ENCODE peak calls at places on chromosomes 3 and 15, in five cellular contexts. A is Peyer's patch, M is NB4, P is ovary, Z is esophagus squamous epithelium. L is an unnamed sample.

GRCh38 chr3:13109516-13109915 is 36.3 kb upstream of the IQSEC1 start:
- DNase-seq in A (peak; percentile 15), M (no peak), P (no peak), Z (no peak), L (peak; percentile 17)

GRCh38 chr3:48881006-48881405 is 17.7 kb downstream of the SLC25A20 start:
- DNase-seq in A (no peak), M (no peak), P (no peak), Z (no peak), L (no peak)

GRCh38 chr3:78917541-78917940 is 850.3 kb downstream of the ROBO1 start:
- DNase-seq in A (no peak), M (no peak), P (no peak), Z (no peak), L (no peak)

GRCh38 chr3:128864351-128864811 is 15.0 kb upstream of the ACAD9 start:
- DNase-seq in A (no peak), M (no peak), P (no peak), Z (no peak), L (no peak)

GRCh38 chr3:117252208-117252607 is 542.6 kb downstream of the TUSC7 start:
- DNase-seq in A (no peak), M (no peak), P (no peak), Z (no peak), L (no peak)

GRCh38 chr3:115503386-115503785 is 119.9 kb upstream of the GAP43 start:
- DNase-seq in A (no peak), M (no peak), P (no peak), Z (no peak), L (no peak)

GRCh38 chr3:59121346-59122144 is 71.7 kb upstream of the CFAP20DC start:
- DNase-seq in A (no peak), M (no peak), P (no peak), Z (no peak), L (no peak)

GRCh38 chr3:114323546-114324254 is 29.9 kb downstream of the TIGIT start:
- DNase-seq in A (no peak), M (no peak), P (no peak), Z (no peak), L (no peak)

GRCh38 chr15:32028921-32029320 is 1.4 kb upstream of the CHRNA7 start:
- DNase-seq in A (no peak), M (no peak), P (no peak), Z (no peak), L (no peak)

GRCh38 chr15:97420116-97420515 is 540.4 kb upstream of the ARRDC4 start:
- DNase-seq in A (no peak), M (no peak), P (no peak), Z (no peak), L (no peak)

GRCh38 chr3:112167758-112168157 is 34.7 kb upstream of the GCSAM start:
- DNase-seq in A (no peak), M (no peak), P (no peak), Z (no peak), L (no peak)

GRCh38 chr3:50609071-50609742 is 2.4 kb downstream of the CISH start:
- DNase-seq in A (no peak), M (peak; percentile 39), P (no peak), Z (no peak), L (no peak)
- H3K4me3 ChIP-seq in A (peak overlapping the region; percentile 87), M (peak overlapping the region; percentile 94), P (no peak overlapping the region), Z (peak overlapping the region; percentile 84), L (peak overlapping the region; percentile 75)

DNA sequence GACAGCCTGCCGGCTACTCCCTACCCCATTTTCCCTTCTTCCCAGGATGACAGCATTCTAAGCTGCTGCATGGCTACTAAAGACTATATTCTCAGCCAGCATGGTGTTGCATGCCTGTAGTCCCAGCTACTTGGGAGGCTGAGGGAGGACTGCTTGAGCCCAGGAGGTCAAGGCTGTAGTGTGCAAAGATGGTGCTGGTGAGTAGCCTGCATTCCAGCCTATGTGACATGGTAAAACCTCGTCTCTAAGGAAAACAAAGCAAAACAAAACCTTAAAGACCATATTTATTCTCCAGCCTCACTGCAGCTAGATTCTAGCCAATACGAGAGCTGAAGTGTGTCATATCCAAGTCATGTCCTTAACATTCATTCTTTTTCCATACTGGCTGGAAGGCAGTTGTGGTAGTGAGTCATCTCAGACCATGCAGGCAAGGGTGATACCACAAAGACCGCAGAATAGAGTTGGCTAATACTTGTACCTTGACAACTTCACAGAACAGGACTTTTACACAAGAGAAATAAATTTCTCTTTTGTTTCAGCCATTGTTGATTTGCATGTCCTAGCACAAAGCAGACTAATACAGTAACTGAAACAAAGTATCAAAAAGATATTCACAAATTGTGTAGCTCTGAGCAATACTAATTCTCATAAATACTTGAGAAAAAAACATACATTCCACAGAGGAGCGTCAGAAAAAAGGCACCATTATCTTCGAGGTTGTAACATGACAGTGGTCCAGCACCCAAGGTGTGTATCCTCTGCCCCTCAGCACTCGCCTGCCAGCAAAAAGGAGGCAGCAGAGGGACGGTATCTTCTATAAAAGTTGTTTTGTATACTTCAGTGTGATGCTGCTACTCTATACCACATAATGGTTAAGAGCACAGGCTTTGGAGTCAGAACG is 14.8 kb downstream of the PBRM1 start:
- DNase-seq in A (no peak), M (peak; percentile 97), P (peak; percentile 51), Z (no peak), L (no peak)
- TF ChIP-seq POLR2A in A (no peak), M (peak; percentile 43), P (no peak), Z (no peak), L (no peak)

GRCh38 chr3:76570436-76571057 is 469.4 kb upstream of the ROBO2 start:
- DNase-seq in A (no peak), M (peak; percentile 13), P (no peak), Z (no peak), L (no peak)
- TF ChIP-seq CTCF in A (no peak), M (peak; percentile 43), P (no peak), Z (no peak), L (no peak)

GRCh38 chr15:52294881-52295420 is 653 bp downstream of the MYO5C start:
- DNase-seq in A (peak; percentile 53), M (no peak), P (no peak), Z (no peak), L (no peak)
- H3K4me3 ChIP-seq in A (peak overlapping the region; percentile 78), M (no peak overlapping the region), P (peak overlapping the region; percentile 35), Z (peak overlapping the region; percentile 74), L (peak overlapping the region; percentile 72)

DNA sequence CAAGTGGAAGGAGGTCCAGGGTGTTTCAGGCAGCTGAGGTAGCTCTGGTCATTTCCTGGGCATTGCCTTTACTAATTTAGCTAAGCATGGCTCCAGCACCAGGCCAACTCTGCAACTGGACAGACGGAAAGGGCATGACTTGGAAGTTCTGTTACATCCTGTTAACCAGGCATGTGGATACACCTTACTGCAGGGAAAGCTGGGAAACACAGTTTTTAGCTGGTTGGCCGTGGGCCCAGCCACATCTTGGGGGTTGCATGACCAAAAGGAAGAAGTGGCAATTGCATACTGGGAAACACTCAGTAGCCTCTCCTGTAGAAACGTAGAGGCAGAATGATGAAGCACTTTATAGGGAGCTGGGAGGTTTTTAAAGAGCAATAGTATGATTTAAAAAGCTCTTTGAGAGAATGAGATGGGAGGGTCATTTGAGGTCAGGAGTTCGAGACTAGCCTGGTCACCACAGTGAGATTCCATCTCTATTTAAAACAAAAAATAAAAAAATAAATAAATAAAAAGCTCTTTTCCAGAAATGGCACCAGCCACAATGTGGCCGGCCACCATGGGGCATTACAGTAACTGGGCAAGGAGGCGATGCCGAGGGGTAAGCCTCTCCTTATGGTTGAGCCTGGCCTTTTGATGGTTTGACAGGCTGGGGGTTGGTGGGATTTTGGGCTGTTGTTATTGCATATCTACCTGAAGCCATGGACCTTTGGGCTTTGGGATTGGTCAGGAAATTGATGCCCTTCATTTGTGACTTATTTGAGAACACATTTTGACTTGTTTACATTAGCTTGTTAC is 28.6 kb downstream of the TRAK1 start:
- DNase-seq in A (no peak), M (no peak), P (no peak), Z (no peak), L (peak; percentile 67)
- TF ChIP-seq POLR2A in A (no peak), M (no peak), P (no peak), Z (no peak), L (no peak)

DNA sequence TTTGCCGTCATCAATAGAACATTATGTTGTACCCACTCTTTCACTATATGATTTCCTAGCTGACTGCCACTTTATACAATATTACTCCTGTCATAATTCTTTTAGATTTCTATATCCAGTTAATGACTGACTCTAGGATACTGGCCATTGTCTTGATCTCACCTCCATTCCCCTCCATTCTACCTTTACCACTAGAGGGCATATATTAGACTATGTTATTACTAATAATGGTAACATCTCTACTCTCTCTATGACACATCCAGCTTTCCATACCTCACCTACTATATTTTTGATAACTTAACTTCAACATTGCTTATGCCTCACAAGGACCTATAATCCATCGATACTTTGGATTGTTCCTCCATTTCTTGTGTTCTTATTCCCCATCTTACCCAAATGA is 31.4 kb upstream of the POU1F1 start:
- DNase-seq in A (no peak), M (no peak), P (no peak), Z (no peak), L (no peak)
- TF ChIP-seq CTCF in A (no peak), M (no peak), P (no peak), Z (no peak), L (no peak)

GRCh38 chr3:87997298-87997697 is 61.5 kb downstream of the CGGBP1 start:
- DNase-seq in A (no peak), M (peak; percentile 68), P (no peak), Z (no peak), L (no peak)
- H3K4me3 ChIP-seq in A (no peak overlapping the region), M (no peak overlapping the region), P (no peak overlapping the region), Z (no peak overlapping the region), L (no peak overlapping the region)

DNA sequence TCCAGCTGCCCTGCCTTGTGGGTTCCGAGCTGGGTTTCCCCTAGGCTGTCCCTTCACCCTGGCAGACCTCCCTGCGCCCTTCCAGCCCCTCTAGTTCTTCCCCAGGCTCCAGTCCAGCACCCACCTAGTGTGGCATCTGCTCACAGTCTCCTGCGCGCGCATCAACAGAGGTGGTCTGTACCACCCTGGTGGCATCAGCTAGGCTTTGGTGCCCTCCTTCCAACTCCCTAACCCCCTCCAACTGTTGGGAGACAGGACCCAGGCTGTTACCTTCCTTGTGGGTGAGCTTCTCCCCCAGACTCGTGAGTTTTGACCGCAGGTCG is 8.0 kb downstream of the CALML4 start:
- DNase-seq in A (no peak), M (no peak), P (no peak), Z (no peak), L (no peak)
- TF ChIP-seq POLR2A in A (no peak), M (no peak), P (no peak), Z (no peak), L (no peak)

GRCh38 chr15:47715856-47716445 is 1.4 kb upstream of the SEMA6D start:
- DNase-seq in A (no peak), M (no peak), P (peak; percentile 70), Z (no peak), L (no peak)

GRCh38 chr15:47719730-47720129 is 2.4 kb downstream of the SEMA6D start:
- DNase-seq in A (no peak), M (no peak), P (no peak), Z (no peak), L (no peak)

GRCh38 chr15:47715402-47715801 is 1.9 kb upstream of the SEMA6D start:
- DNase-seq in A (no peak), M (no peak), P (no peak), Z (no peak), L (no peak)

GRCh38 chr15:47718474-47719440 is 1.5 kb downstream of the SEMA6D start:
- DNase-seq in A (peak; percentile 62), M (no peak), P (peak; percentile 54), Z (no peak), L (no peak)

GRCh38 chr15:47717036-47717611 is at the start of gene SEMA6D:
- DNase-seq in A (peak; percentile 88), M (no peak), P (peak; percentile 84), Z (no peak), L (peak; percentile 75)
- TF ChIP-seq CTCF in A (no peak), M (no peak), P (peak; percentile 49), Z (no peak), L (peak; percentile 50)

GRCh38 chr3:44649709-44650108 is 1.2 kb downstream of the ZNF35 start:
- DNase-seq in A (no peak), M (no peak), P (no peak), Z (no peak), L (no peak)
- H3K4me3 ChIP-seq in A (no peak overlapping the region), M (peak overlapping the region; percentile 89), P (no peak overlapping the region), Z (peak overlapping the region; percentile 83), L (peak overlapping the region; percentile 96)